ENCODE peak calls at places on chromosomes 16 and 17, in four cellular contexts. Z is NAMALWA, K is T-helper 2 cell, L is AG08395. J is an unnamed sample.

GRCh38 chr17:52546990-52547389 is 388.5 kb upstream of the CA10 start:
- DNase-seq in L (no peak), Z (no peak), K (no peak), J (no peak)

GRCh38 chr17:83196088-83196765 is 116.8 kb downstream of the METRNL start:
- DNase-seq in L (peak), K (no peak), Z (no peak), J (peak)

GRCh38 chr16:20928774-20929411 is 28.3 kb downstream of the LYRM1 start:
- DNase-seq in K (no peak), L (peak), Z (no peak), J (no peak)

GRCh38 chr16:14303182-14303618 is 232.1 kb downstream of the MRTFB start:
- DNase-seq in Z (no peak), K (no peak), L (no peak), J (no peak)

GRCh38 chr16:27244363-27244755 is 24.2 kb downstream of the NSMCE1 start:
- DNase-seq in K (no peak), Z (no peak), L (no peak), J (no peak)

GRCh38 chr17:74123350-74123749 is 80.1 kb upstream of the RPL38 start:
- DNase-seq in L (peak), K (no peak), Z (peak), J (no peak)

GRCh38 chr17:61486135-61487120 is 34.2 kb downstream of the TBX4 start:
- DNase-seq in K (no peak), Z (no peak), L (no peak), J (no peak)

GRCh38 chr17:41518789-41519449 is at the start of gene KRT15:
- DNase-seq in K (no peak), L (no peak), Z (no peak), J (no peak)

GRCh38 chr16:22757202-22757601 is 56.8 kb upstream of the HS3ST2 start:
- DNase-seq in K (no peak), L (no peak), Z (no peak), J (no peak)

GRCh38 chr16:78605548-78606097 is 506.2 kb downstream of the WWOX start:
- DNase-seq in Z (no peak), K (no peak), L (no peak), J (no peak)

GRCh38 chr17:7133424-7133823 is 18.8 kb upstream of the ASGR2 start:
- DNase-seq in L (no peak), K (peak), Z (no peak), J (peak)

GRCh38 chr17:5209396-5209795 is 17.7 kb upstream of the ZNF594 start:
- DNase-seq in Z (no peak), L (peak), K (no peak), J (no peak)

GRCh38 chr17:76585649-76586593 is at the start of gene ST6GALNAC2:
- DNase-seq in L (peak), K (peak), Z (no peak), J (peak)

GRCh38 chr17:35731932-35732805 is 730 bp downstream of the RASL10B start:
- DNase-seq in Z (no peak), L (peak), K (no peak), J (no peak)

GRCh38 chr16:70442344-70442743 is 3.4 kb upstream of the ST3GAL2 start:
- DNase-seq in Z (no peak), L (no peak), K (no peak), J (no peak)

GRCh38 chr17:17561408-17562144 is 29.9 kb downstream of the PEMT start:
- DNase-seq in Z (no peak), K (no peak), L (no peak), J (no peak)

GRCh38 chr17:76709077-76709950 is 1.5 kb downstream of the MXRA7 start:
- DNase-seq in Z (no peak), L (peak), K (no peak), J (no peak)

J was measured in CD8-positive, alpha-beta memory T cell.